ENCODE peak calls at places on chromosomes 2 and 18, in five cellular contexts. Y is neuronal stem cell, U is A549, M is SK-N-SH, S is GM23248. C is an unnamed sample.

GRCh38 chr2:173472112-173472511 is 117.4 kb downstream of the CDCA7 start:
- DNase-seq in Y (no peak), U (no peak), M (no peak), S (no peak), C (no peak)

GRCh38 chr2:98369710-98370239 is 23.5 kb downstream of the CNGA3 start:
- DNase-seq in Y (no peak), U (no peak), M (no peak), S (no peak), C (no peak)

GRCh38 chr18:11308499-11308898 is 159.1 kb upstream of the PIEZO2 start:
- DNase-seq in Y (no peak), U (no peak), M (no peak), S (peak), C (no peak)

GRCh38 chr2:4091013-4091412 is 387.6 kb downstream of the DCDC2C start:
- DNase-seq in Y (no peak), U (no peak), M (no peak), S (no peak), C (no peak)

GRCh38 chr2:211623096-211623495 is 915.5 kb downstream of the ERBB4 start:
- DNase-seq in Y (no peak), U (no peak), M (no peak), S (no peak), C (no peak)

GRCh38 chr2:215906458-215906857 is 106.9 kb downstream of the MREG start:
- DNase-seq in Y (no peak), U (no peak), M (no peak), S (no peak), C (no peak)

GRCh38 chr2:231355802-231356473 is 39.6 kb upstream of the B3GNT7 start:
- DNase-seq in Y (no peak), U (no peak), M (peak), S (no peak), C (no peak)

GRCh38 chr2:10243926-10244270 is 58.8 kb upstream of the HPCAL1 start:
- DNase-seq in Y (no peak), U (no peak), M (no peak), S (no peak), C (no peak)

GRCh38 chr2:239251971-239252370 is 148.8 kb downstream of the HDAC4 start:
- DNase-seq in Y (no peak), U (no peak), M (no peak), S (no peak), C (no peak)

GRCh38 chr2:88692187-88692586 is 714 bp downstream of the RPIA start:
- DNase-seq in Y (peak), U (peak), M (peak), S (peak), C (peak)

GRCh38 chr2:58336416-58336815 is 95.3 kb upstream of the FANCL start:
- DNase-seq in Y (no peak), U (no peak), M (no peak), S (no peak), C (no peak)

GRCh38 chr2:56713161-56713676 is 529.4 kb downstream of the CCDC85A start:
- DNase-seq in Y (no peak), U (no peak), M (no peak), S (peak), C (no peak)

GRCh38 chr2:172253190-172254052 is 150.7 kb upstream of the DLX2 start:
- DNase-seq in Y (no peak), U (peak), M (peak), S (peak), C (peak)

GRCh38 chr2:108640731-108641130 is 78.6 kb upstream of the RANBP2 start:
- DNase-seq in Y (no peak), U (peak), M (peak), S (peak), C (no peak)

GRCh38 chr2:15279181-15279876 is 281.8 kb downstream of the NBAS start:
- DNase-seq in Y (no peak), U (no peak), M (no peak), S (no peak), C (no peak)

GRCh38 chr18:62325806-62326645 is 916 bp downstream of the TNFRSF11A start:
- DNase-seq in Y (no peak), U (no peak), M (peak), S (peak), C (no peak)

GRCh38 chr2:150255528-150255927 is 231.9 kb downstream of the RND3 start:
- DNase-seq in Y (no peak), U (no peak), M (no peak), S (peak), C (no peak)

GRCh38 chr2:19688059-19688458 is 213.7 kb downstream of the TTC32 start:
- DNase-seq in Y (no peak), U (no peak), M (no peak), S (no peak), C (no peak)

GRCh38 chr2:170310876-170311502 is 133.0 kb downstream of the MYO3B start:
- DNase-seq in Y (no peak), U (no peak), M (no peak), S (no peak), C (no peak)

GRCh38 chr18:52510139-52510538 is 170.1 kb downstream of the DCC start:
- DNase-seq in Y (no peak), U (no peak), M (no peak), S (no peak), C (no peak)

GRCh38 chr2:54052825-54053718 is 62.3 kb upstream of the ACYP2 start:
- DNase-seq in Y (no peak), U (no peak), M (no peak), S (peak), C (no peak)

GRCh38 chr2:28300921-28301341 is 91.7 kb upstream of the FOSL2 start:
- DNase-seq in Y (no peak), U (no peak), M (no peak), S (peak), C (no peak)

GRCh38 chr18:48787523-48788151 is 163.1 kb downstream of the SMAD7 start:
- DNase-seq in Y (no peak), U (no peak), M (peak), S (peak), C (no peak)

GRCh38 chr2:237859082-237859433 is 365 bp upstream of the RAMP1 start:
- DNase-seq in Y (no peak), U (no peak), M (no peak), S (no peak), C (no peak)

GRCh38 chr18:67788315-67788714 is 271.8 kb upstream of the DSEL start:
- DNase-seq in Y (no peak), U (no peak), M (no peak), S (no peak), C (no peak)

GRCh38 chr2:215828528-215829184 is 184.7 kb downstream of the MREG start:
- DNase-seq in Y (peak), U (peak), M (peak), S (peak), C (peak)

GRCh38 chr2:100427627-100428258 is 10.3 kb upstream of the CHST10 start:
- DNase-seq in Y (no peak), U (peak), M (peak), S (peak), C (peak)

GRCh38 chr18:79510046-79510685 is 114.4 kb downstream of the NFATC1 start:
- DNase-seq in Y (no peak), U (no peak), M (no peak), S (no peak), C (no peak)

GRCh38 chr2:127086800-127087737 is 19.9 kb downstream of the BIN1 start:
- DNase-seq in Y (peak), U (no peak), M (peak), S (peak), C (no peak)

GRCh38 chr2:165898381-165898780 is 55.2 kb downstream of the TTC21B start:
- DNase-seq in Y (no peak), U (no peak), M (peak), S (peak), C (no peak)

GRCh38 chr2:230411484-230412368 is 4.3 kb upstream of the SP100 start:
- DNase-seq in Y (peak), U (peak), M (peak), S (peak), C (peak)

GRCh38 chr2:181189932-181190331 is 209.5 kb downstream of the UBE2E3 start:
- DNase-seq in Y (no peak), U (no peak), M (no peak), S (no peak), C (no peak)

GRCh38 chr2:64675860-64676259 is 22.1 kb upstream of the SERTAD2 start:
- DNase-seq in Y (no peak), U (peak), M (no peak), S (peak), C (no peak)

GRCh38 chr2:9972621-9973445 is 21.3 kb downstream of the GRHL1 start:
- DNase-seq in Y (no peak), U (no peak), M (no peak), S (peak), C (no peak)

GRCh38 chr18:59659486-59660187 is 37.6 kb downstream of the CCBE1 start:
- DNase-seq in Y (no peak), U (no peak), M (no peak), S (peak), C (no peak)

GRCh38 chr2:102335871-102336366 is 19.7 kb upstream of the IL18R1 start:
- DNase-seq in Y (no peak), U (no peak), M (no peak), S (no peak), C (no peak)

GRCh38 chr2:102340778-102341177 is 14.8 kb upstream of the IL18R1 start:
- DNase-seq in Y (no peak), U (no peak), M (no peak), S (no peak), C (no peak)

GRCh38 chr2:102336502-102336945 is 19.1 kb upstream of the IL18R1 start:
- DNase-seq in Y (no peak), U (peak), M (no peak), S (peak), C (no peak)

GRCh38 chr2:102337012-102337411 is 18.6 kb upstream of the IL18R1 start:
- DNase-seq in Y (no peak), U (peak), M (no peak), S (peak), C (no peak)

DNA sequence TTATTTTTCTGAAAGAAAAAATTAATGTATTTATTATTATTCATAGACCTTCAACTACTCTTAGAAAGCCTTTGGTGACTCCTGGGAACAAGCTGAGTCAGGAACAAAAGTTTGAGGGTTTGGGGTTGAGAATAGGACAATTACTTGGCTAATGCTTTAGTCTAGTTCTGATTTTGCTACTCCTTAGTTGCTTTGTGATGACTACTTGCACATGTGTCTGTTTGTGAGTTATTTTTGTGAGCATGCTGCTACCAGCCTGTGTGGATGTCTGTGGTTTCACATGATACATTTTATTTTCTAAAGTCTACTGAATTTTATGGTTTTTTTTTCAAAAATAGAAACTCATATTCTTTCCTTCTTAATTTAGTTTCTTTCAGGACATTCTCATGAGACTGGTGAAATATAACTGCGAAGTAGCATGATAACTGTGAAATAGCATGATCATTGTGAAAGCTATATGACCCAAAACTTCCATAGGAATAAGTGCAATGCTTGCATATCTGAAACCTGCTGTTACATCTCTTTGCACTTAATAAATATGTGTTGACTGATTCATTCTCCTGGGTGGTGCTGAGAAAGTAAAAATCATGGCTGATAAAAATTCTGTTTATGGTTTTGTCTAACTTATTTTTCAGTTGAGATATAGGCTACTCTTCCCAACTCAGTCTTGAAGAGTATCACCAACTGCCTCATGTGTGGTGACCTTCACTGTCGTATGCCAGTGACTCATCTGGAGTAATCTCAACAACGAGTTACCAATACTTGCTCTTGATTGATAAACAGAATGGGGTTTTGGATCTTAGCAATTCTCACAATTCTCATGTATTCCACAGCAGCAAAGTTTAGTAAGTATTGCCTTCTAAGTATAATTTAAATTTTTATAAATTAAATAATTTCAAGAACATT is 17.9 kb upstream of the IL18R1 start:
- DNase-seq in Y (no peak), U (no peak), M (no peak), S (peak), C (no peak)
- H3K4me2 ChIP-seq in Y (no peak), U (peak), M (no peak), S (peak), C (no peak)

GRCh38 chr2:128424406-128424805 is 105.7 kb upstream of the HS6ST1 start:
- DNase-seq in Y (no peak), U (no peak), M (no peak), S (no peak), C (no peak)
- H3K4me3 ChIP-seq in Y (no peak), U (no peak), M (no peak), S (no peak), C (no peak)

GRCh38 chr2:221876016-221876415 is 303.9 kb upstream of the EPHA4 start:
- DNase-seq in Y (no peak), U (no peak), M (no peak), S (no peak), C (no peak)
- H3K4me2 ChIP-seq in Y (no peak), U (no peak), M (no peak), S (no peak), C (no peak)

GRCh38 chr2:174595904-174596397 is 1.7 kb downstream of the WIPF1 start:
- DNase-seq in Y (no peak), U (no peak), M (no peak), S (peak), C (no peak)
- H3K4me3 ChIP-seq in Y (no peak), U (no peak), M (no peak), S (no peak), C (peak)

GRCh38 chr2:11434443-11434842 is 31.5 kb downstream of the E2F6 start:
- DNase-seq in Y (no peak), U (no peak), M (no peak), S (no peak), C (no peak)
- H3K4me2 ChIP-seq in Y (no peak), U (no peak), M (no peak), S (no peak), C (no peak)

GRCh38 chr2:107380912-107381311 is 445.8 kb upstream of the RGPD4 start:
- DNase-seq in Y (no peak), U (no peak), M (no peak), S (peak), C (no peak)

GRCh38 chr2:107384426-107384825 is 442.3 kb upstream of the RGPD4 start:
- DNase-seq in Y (no peak), U (no peak), M (no peak), S (no peak), C (no peak)

GRCh38 chr2:107383706-107384105 is 443.0 kb upstream of the RGPD4 start:
- DNase-seq in Y (no peak), U (no peak), M (peak), S (no peak), C (no peak)
- H3K4me3 ChIP-seq in Y (no peak), U (no peak), M (no peak), S (no peak), C (no peak)

DNA sequence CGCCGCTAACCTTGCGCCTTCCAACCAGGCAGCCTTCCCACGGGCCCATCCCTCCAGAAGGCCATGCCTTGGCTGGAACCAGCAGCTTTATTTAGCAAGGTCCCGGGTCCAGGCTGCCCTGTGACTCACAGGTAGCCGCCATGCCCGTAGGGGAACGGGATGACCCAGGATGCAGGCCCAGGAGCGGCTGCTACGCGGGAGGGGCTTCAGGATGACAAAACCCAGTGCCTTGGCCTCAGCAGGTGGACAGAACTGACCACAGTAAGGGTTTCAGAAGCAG is 63.3 kb downstream of the RTP5 start:
- DNase-seq in Y (no peak), U (no peak), M (no peak), S (no peak), C (no peak)
- H3K4me2 ChIP-seq in Y (no peak), U (no peak), M (no peak), S (no peak), C (no peak)

GRCh38 chr2:5695641-5696350 is 3.6 kb downstream of the SOX11 start:
- DNase-seq in Y (no peak), U (no peak), M (peak), S (peak), C (no peak)
- H3K4me3 ChIP-seq in Y (peak), U (no peak), M (peak), S (peak), C (no peak)

DNA sequence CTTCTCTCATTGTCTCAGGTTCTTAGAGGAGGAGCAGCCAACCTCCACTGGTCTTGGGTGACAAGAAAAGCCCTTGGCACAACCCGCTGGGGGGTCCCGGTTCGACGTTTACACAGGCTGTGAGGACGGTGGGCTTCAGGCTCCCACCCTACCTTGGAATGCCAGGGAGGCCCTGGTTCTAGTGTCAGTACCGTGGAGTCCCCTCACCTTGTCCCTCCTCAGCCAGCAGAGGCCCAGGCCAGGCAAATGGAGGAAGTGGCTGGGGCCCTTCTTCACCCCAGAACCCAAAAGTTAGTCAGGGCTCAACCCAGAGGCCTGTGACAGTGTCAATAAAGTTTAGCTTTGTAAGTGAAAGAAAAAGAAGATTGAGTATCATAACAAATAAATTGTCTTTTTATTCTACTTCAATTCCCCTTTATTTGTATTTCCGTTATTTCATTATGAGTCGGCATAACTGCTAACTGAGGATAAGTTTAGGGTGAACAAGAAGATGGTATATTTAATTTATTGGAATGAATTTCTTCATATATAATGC is 62.6 kb upstream of the ZSWIM2 start:
- DNase-seq in Y (no peak), U (no peak), M (no peak), S (no peak), C (no peak)
- H3K4me2 ChIP-seq in Y (no peak), U (no peak), M (no peak), S (no peak), C (no peak)